ENCODE peak calls at places on chromosomes 3 and 15, in five cellular contexts. L is astrocyte of the spinal cord, B is AML-193, A is GM23248, G is pons. I is an unnamed sample.

GRCh38 chr3:108861401-108861800 is 38.8 kb downstream of the TRAT1 start:
- DNase-seq in L (no peak), B (no peak), A (no peak), G (no peak), I (no peak)

GRCh38 chr3:143163562-143163961 is 44.0 kb downstream of the CHST2 start:
- DNase-seq in L (no peak), B (no peak), A (no peak), G (peak), I (no peak)

GRCh38 chr3:50388021-50388719 is 28.8 kb upstream of the TMEM115 start:
- DNase-seq in L (no peak), B (no peak), A (peak), G (no peak), I (no peak)

GRCh38 chr15:70438776-70439175 is 324.6 kb downstream of the UACA start:
- DNase-seq in L (no peak), B (no peak), A (no peak), G (no peak), I (no peak)

GRCh38 chr15:74620636-74621545 is 5.3 kb downstream of the CLK3 start:
- DNase-seq in L (peak), B (peak), A (peak), G (peak), I (peak)

GRCh38 chr3:128009952-128010846 is 42.0 kb upstream of the SEC61A1 start:
- DNase-seq in L (peak), B (peak), A (peak), G (no peak), I (no peak)

GRCh38 chr3:117547956-117548550 is 838.5 kb downstream of the TUSC7 start:
- DNase-seq in L (peak), B (no peak), A (peak), G (no peak), I (peak)

GRCh38 chr15:69983696-69984265 is 113.9 kb downstream of the TLE3 start:
- DNase-seq in L (no peak), B (no peak), A (peak), G (no peak), I (peak)

GRCh38 chr3:4776980-4777581 is 202.2 kb upstream of the BHLHE40 start:
- DNase-seq in L (no peak), B (no peak), A (peak), G (no peak), I (no peak)

GRCh38 chr15:65096481-65097385 is 18.3 kb downstream of the UBAP1L start:
- DNase-seq in L (peak), B (no peak), A (no peak), G (no peak), I (no peak)

I was measured in Caki2.